ENCODE peak calls at places on chromosomes 6 and 20, in eight cellular contexts. Z is SJSA1, P is kidney tubule cell, X is GM23248, D is Peyer's patch, S is aorta, R is NCI-H774, K is AG04449. V is an unnamed sample.

GRCh38 chr6:1941534-1941933 is 303.9 kb downstream of the GMDS start:
- DNase-seq in Z (no peak), P (no peak), X (no peak), D (no peak), S (no peak), R (no peak), K (no peak), V (no peak)

GRCh38 chr6:130119211-130119610 is 100.8 kb downstream of the L3MBTL3 start:
- DNase-seq in Z (no peak), P (no peak), X (no peak), D (no peak), S (no peak), R (no peak), K (no peak), V (no peak)

GRCh38 chr6:109306733-109307132 is 75.5 kb downstream of the CD164 start:
- DNase-seq in Z (no peak), P (no peak), X (no peak), D (no peak), S (no peak), R (no peak), K (no peak), V (no peak)

GRCh38 chr6:11983306-11983705 is 28.8 kb upstream of the HIVEP1 start:
- DNase-seq in Z (no peak), P (no peak), X (no peak), D (no peak), S (no peak), R (no peak), K (no peak), V (no peak)

GRCh38 chr20:692044-692443 is 16.4 kb upstream of the SCRT2 start:
- DNase-seq in Z (no peak), P (no peak), X (no peak), D (no peak), S (no peak), R (no peak), K (no peak), V (no peak)

GRCh38 chr6:29850011-29850553 is 22.5 kb downstream of the HLA-G start:
- DNase-seq in Z (no peak), P (no peak), X (peak; percentile 42), D (peak; percentile 78), S (no peak), R (no peak), K (no peak), V (no peak)

GRCh38 chr6:88914885-88915598 is 48.4 kb downstream of the RNGTT start:
- DNase-seq in Z (no peak), P (peak; percentile 17), X (no peak), D (no peak), S (no peak), R (no peak), K (no peak), V (no peak)

GRCh38 chr6:150452642-150453243 is 83.9 kb downstream of the IYD start:
- DNase-seq in Z (no peak), P (peak; percentile 65), X (no peak), D (no peak), S (no peak), R (no peak), K (no peak), V (no peak)

GRCh38 chr20:35796556-35796955 is 24.7 kb downstream of the PHF20 start:
- DNase-seq in Z (no peak), P (no peak), X (no peak), D (no peak), S (no peak), R (no peak), K (no peak), V (no peak)

GRCh38 chr20:51910202-51911050 is 108.1 kb upstream of the SALL4 start:
- DNase-seq in Z (peak; percentile 62), P (peak; percentile 27), X (no peak), D (no peak), S (no peak), R (no peak), K (no peak), V (peak; percentile 31)

GRCh38 chr6:111793711-111794111 is 79.5 kb downstream of the FYN start:
- DNase-seq in Z (no peak), P (no peak), X (no peak), D (peak; percentile 79), S (no peak), R (no peak), K (no peak), V (no peak)

GRCh38 chr6:912871-913663 is 220.1 kb upstream of the EXOC2 start:
- DNase-seq in Z (peak; percentile 73), P (peak; percentile 62), X (peak; percentile 67), D (no peak), S (no peak), R (no peak), K (no peak), V (no peak)

GRCh38 chr6:34374112-34374907 is 18.2 kb downstream of the NUDT3 start:
- DNase-seq in Z (no peak), P (no peak), X (no peak), D (no peak), S (no peak), R (no peak), K (no peak), V (no peak)

GRCh38 chr20:51797357-51798025 is 4.8 kb downstream of the SALL4 start:
- DNase-seq in Z (no peak), P (no peak), X (no peak), D (no peak), S (no peak), R (no peak), K (no peak), V (no peak)

GRCh38 chr6:169868458-169868857 is 117.0 kb downstream of the ERMARD start:
- DNase-seq in Z (peak; percentile 31), P (no peak), X (peak; percentile 20), D (peak; percentile 92), S (no peak), R (no peak), K (no peak), V (no peak)

GRCh38 chr6:22322103-22322882 is 25.5 kb upstream of the PRL start:
- DNase-seq in Z (no peak), P (no peak), X (no peak), D (no peak), S (no peak), R (no peak), K (no peak), V (no peak)

V was measured in epithelial cell of prostate.